ENCODE peak calls at places on chromosomes 5 and 9, in eight cellular contexts. L is bronchial epithelial cell, T is left lung, F is foreskin fibroblast, E is SJSA1, V is esophagus squamous epithelium, J is cardiac fibroblast, S is GM06990. D is an unnamed sample.

GRCh38 chr9:86714976-86715375 is 232.3 kb downstream of the GAS1 start:
- DNase-seq in L (no peak), T (no peak), F (peak), E (no peak), V (no peak), J (peak), S (no peak), D (peak)

GRCh38 chr9:6938447-6938846 is 180.7 kb downstream of the KDM4C start:
- DNase-seq in L (no peak), T (no peak), F (peak), E (peak), V (no peak), J (peak), S (no peak), D (peak)

GRCh38 chr5:98928802-98929122 is at the start of gene CHD1:
- DNase-seq in L (peak), T (peak), F (peak), E (peak), V (peak), J (peak), S (peak), D (peak)

GRCh38 chr5:15683332-15683731 is 183.4 kb downstream of the FBXL7 start:
- DNase-seq in L (no peak), T (no peak), F (no peak), E (no peak), V (no peak), J (peak), S (no peak), D (peak)

GRCh38 chr5:58872670-58873273 is 289.9 kb downstream of the RAB3C start:
- DNase-seq in L (no peak), T (no peak), F (no peak), E (no peak), V (no peak), J (no peak), S (no peak), D (no peak)

GRCh38 chr5:72109625-72110024 is 2.4 kb downstream of the MAP1B start:
- DNase-seq in L (no peak), T (no peak), F (no peak), E (no peak), V (no peak), J (peak), S (no peak), D (no peak)

GRCh38 chr9:97857603-97858392 is 4.8 kb downstream of the FOXE1 start:
- DNase-seq in L (no peak), T (no peak), F (no peak), E (no peak), V (no peak), J (no peak), S (no peak), D (no peak)

GRCh38 chr5:149488645-149489306 is 62.5 kb downstream of the CSNK1A1 start:
- DNase-seq in L (peak), T (peak), F (no peak), E (no peak), V (no peak), J (no peak), S (no peak), D (no peak)

GRCh38 chr5:131491749-131492148 is 143.3 kb downstream of the RAPGEF6 start:
- DNase-seq in L (no peak), T (no peak), F (no peak), E (no peak), V (no peak), J (no peak), S (no peak), D (peak)

GRCh38 chr9:134062461-134063087 is 5.3 kb downstream of the BRD3 start:
- DNase-seq in L (no peak), T (no peak), F (no peak), E (no peak), V (no peak), J (no peak), S (no peak), D (no peak)

GRCh38 chr9:113787871-113788270 is 88.2 kb upstream of the ZNF618 start:
- DNase-seq in L (no peak), T (no peak), F (no peak), E (no peak), V (no peak), J (no peak), S (no peak), D (no peak)

GRCh38 chr5:111574316-111574715 is 62.0 kb upstream of the STARD4 start:
- DNase-seq in L (peak), T (no peak), F (peak), E (no peak), V (no peak), J (no peak), S (no peak), D (no peak)

GRCh38 chr5:148790545-148791333 is 35.7 kb upstream of the ADRB2 start:
- DNase-seq in L (peak), T (no peak), F (no peak), E (peak), V (no peak), J (no peak), S (no peak), D (no peak)

GRCh38 chr5:89263846-89264245 is 380.9 kb upstream of the MEF2C start:
- DNase-seq in L (no peak), T (no peak), F (no peak), E (no peak), V (no peak), J (no peak), S (no peak), D (no peak)

GRCh38 chr5:885529-885928 is 7.1 kb downstream of the BRD9 start:
- DNase-seq in L (no peak), T (no peak), F (no peak), E (no peak), V (no peak), J (no peak), S (no peak), D (no peak)

GRCh38 chr5:1464096-1464446 is 18.8 kb upstream of the SLC6A3 start:
- DNase-seq in L (no peak), T (peak), F (no peak), E (no peak), V (no peak), J (no peak), S (no peak), D (no peak)

GRCh38 chr5:14143843-14144585 is 872 bp downstream of the TRIO start:
- DNase-seq in L (no peak), T (peak), F (peak), E (peak), V (no peak), J (peak), S (peak), D (no peak)

GRCh38 chr5:14143509-14143842 is 334 bp downstream of the TRIO start:
- DNase-seq in L (no peak), T (no peak), F (peak), E (no peak), V (no peak), J (no peak), S (no peak), D (no peak)

GRCh38 chr5:14142202-14142855 is 813 bp upstream of the TRIO start:
- DNase-seq in L (no peak), T (no peak), F (peak), E (no peak), V (no peak), J (peak), S (no peak), D (peak)

GRCh38 chr5:14141764-14142163 is 1.4 kb upstream of the TRIO start:
- DNase-seq in L (no peak), T (no peak), F (no peak), E (no peak), V (no peak), J (no peak), S (no peak), D (no peak)

GRCh38 chr5:14142856-14143508 is at the start of gene TRIO:
- DNase-seq in L (peak), T (peak), F (peak), E (peak), V (peak), J (peak), S (peak), D (peak)
- H3K4me3 ChIP-seq in L (peak), T (peak), F (peak), E (peak), V (peak), J (peak), S (peak), D (peak)

GRCh38 chr9:137666505-137666809 is 47.7 kb downstream of the EHMT1 start:
- DNase-seq in L (no peak), T (no peak), F (no peak), E (no peak), V (no peak), J (no peak), S (no peak), D (no peak)

GRCh38 chr9:137668203-137668602 is 49.4 kb downstream of the EHMT1 start:
- DNase-seq in L (no peak), T (no peak), F (no peak), E (no peak), V (no peak), J (no peak), S (no peak), D (no peak)

GRCh38 chr9:137665226-137665625 is 46.4 kb downstream of the EHMT1 start:
- DNase-seq in L (no peak), T (no peak), F (no peak), E (no peak), V (no peak), J (no peak), S (no peak), D (no peak)

GRCh38 chr9:137665697-137666504 is 47.1 kb downstream of the EHMT1 start:
- DNase-seq in L (no peak), T (no peak), F (peak), E (no peak), V (no peak), J (no peak), S (no peak), D (no peak)

GRCh38 chr9:137666950-137667670 is 48.3 kb downstream of the EHMT1 start:
- DNase-seq in L (no peak), T (no peak), F (no peak), E (no peak), V (no peak), J (no peak), S (no peak), D (no peak)
- H3K4me3 ChIP-seq in L (no peak), T (no peak), F (no peak), E (no peak), V (no peak), J (no peak), S (no peak), D (no peak)

GRCh38 chr9:124853605-124854143 is 414 bp downstream of the WDR38 start:
- DNase-seq in L (no peak), T (no peak), F (no peak), E (no peak), V (no peak), J (no peak), S (no peak), D (no peak)
- H3K4me3 ChIP-seq in L (peak), T (peak), F (peak), E (peak), V (peak), J (peak), S (peak), D (peak)

GRCh38 chr9:110742741-110743371 is 74.3 kb downstream of the MUSK start:
- DNase-seq in L (peak), T (no peak), F (peak), E (peak), V (no peak), J (peak), S (no peak), D (peak)
- H3K4me3 ChIP-seq in L (no peak), T (no peak), F (no peak), E (peak), V (no peak), J (no peak), S (no peak), D (peak)

DNA sequence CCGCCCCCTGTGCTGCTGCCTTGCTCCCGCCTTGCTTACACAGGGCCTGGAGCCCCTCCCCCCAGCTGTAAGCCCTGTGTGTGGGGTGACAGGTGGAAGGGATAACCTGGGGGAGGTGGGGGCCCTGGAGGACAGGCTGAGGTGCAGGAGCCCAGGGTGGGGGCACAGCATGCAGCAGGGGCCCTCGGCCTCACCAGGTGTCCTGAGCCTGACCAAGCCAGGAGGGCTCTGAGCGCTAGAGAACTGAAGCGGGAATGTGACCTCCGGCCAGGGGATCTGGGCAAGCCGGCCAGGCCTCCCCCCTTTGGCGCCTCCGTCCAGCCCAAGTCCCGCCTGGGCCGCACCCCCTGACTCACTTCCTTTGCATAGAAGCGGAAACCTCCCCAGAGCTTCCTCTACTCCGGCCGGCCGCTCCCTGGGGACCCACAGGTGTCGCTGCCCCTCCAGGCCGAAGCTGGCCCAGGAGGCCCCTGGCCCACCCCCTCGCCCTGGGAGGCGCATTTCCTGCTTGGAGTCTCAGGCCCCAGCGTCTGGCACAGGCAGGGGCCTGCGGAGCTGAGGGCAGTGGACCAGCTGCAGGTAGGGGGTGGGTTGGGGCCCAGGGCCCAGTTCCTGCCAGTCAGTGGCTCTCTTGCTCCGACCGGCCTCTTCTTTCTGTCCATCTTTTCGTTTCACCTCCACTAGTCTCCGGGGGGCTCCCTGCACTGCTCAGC is at the start of gene TOR4A:
- DNase-seq in L (peak), T (peak), F (peak), E (peak), V (peak), J (peak), S (peak), D (peak)
- H3K4me3 ChIP-seq in L (peak), T (peak), F (peak), E (peak), V (peak), J (peak), S (peak), D (peak)

DNA sequence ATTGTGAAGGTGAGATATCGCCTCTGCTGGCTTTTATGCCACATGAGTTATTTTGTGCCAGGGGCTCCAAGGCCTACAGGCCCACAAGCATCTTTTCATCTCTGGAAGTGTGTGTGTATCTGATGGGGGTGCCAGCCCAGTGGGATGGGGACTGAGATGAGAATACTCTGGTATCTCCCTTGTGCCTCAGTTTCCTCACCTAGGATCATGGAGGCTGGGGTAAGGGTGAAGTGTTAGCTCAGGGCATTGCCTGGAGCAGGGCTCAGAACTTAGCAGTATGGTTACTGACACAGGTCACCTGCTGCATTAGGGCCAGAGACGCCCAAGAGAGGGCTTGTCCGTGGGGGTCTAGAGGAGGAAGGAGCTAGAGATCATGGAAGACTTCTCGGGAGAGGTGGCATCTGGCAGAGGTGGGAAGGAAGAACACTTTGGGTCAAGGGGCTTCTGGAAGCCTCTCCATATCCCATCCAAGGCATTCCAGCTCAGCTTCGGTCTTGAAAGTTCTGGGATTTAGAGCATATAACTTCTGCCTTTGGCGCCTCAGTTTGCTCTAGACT is 755 bp upstream of the WNK2 start:
- DNase-seq in L (no peak), T (no peak), F (no peak), E (no peak), V (no peak), J (no peak), S (no peak), D (no peak)
- H3K4me3 ChIP-seq in L (no peak), T (no peak), F (no peak), E (no peak), V (peak), J (no peak), S (no peak), D (no peak)

DNA sequence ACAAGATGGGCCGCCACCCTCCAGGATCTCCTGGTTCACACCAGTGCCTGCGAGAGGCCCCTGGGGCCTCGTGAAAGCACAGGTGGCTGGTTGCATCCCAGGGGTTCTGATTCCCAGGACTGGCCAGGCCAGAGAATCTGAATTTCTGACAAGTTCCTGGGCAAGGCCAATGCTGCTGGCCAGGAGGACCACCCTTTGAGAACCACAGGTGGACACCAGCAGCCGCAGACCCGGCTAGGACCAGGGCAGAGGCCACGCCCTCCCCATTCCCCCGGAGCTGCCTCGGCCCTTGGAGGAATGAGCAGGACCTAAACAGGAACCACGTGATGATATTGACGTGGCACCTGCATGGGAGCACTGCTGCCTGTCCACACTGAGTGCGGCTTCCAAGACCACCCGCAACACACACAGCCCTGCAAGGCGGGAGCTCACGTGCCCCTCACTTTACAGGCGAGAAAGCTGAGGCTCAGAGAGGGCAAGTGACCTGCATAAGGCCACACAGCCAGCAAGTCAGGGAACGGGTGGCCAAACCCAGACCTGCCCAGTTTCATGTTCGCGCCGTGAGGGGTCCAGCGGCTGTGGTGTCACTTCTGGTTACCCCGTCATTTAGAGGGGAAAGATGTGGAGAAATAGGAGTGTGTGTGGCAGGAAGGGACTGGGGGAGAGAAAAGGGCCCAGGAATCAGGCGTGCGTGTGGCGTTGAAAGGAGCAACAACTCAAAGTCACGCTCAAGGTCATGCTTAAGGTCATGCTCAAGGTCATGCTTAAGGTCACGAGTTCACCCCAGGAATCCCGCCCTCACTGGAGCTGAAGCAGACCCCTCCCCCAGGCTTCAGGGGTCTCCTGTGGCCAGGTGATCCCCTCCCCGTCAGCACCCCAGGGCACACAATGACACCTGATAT is 105.9 kb upstream of the IER5L start:
- DNase-seq in L (no peak), T (peak), F (no peak), E (no peak), V (no peak), J (no peak), S (no peak), D (no peak)
- H3K4me3 ChIP-seq in L (no peak), T (no peak), F (no peak), E (no peak), V (peak), J (no peak), S (no peak), D (no peak)

GRCh38 chr5:143730112-143730801 is 81.7 kb upstream of the HMHB1 start:
- DNase-seq in L (no peak), T (no peak), F (no peak), E (no peak), V (no peak), J (no peak), S (no peak), D (no peak)
- H3K4me3 ChIP-seq in L (no peak), T (no peak), F (no peak), E (no peak), V (no peak), J (no peak), S (no peak), D (no peak)

D was measured in fibroblast of pulmonary artery.